ENCODE peak calls at places on chromosome 18, in four cellular contexts. W, N, P and Z are unnamed samples.

GRCh38 chr18:69840445-69840844 is 107.2 kb downstream of the CD226 start:
- DNase-seq in W (no peak), N (no peak), P (peak), Z (no peak)

GRCh38 chr18:70931942-70932814 is 643.3 kb downstream of the SOCS6 start:
- DNase-seq in W (no peak), P (peak), N (peak), Z (peak)

GRCh38 chr18:43904209-43904837 is 627.0 kb upstream of the SYT4 start:
- DNase-seq in W (no peak), N (no peak), P (no peak), Z (no peak)

GRCh38 chr18:2538236-2538635 is 33.1 kb downstream of the METTL4 start:
- DNase-seq in N (no peak), W (no peak), P (peak), Z (no peak)

GRCh38 chr18:54950221-54950620 is 9.0 kb downstream of the CCDC68 start:
- DNase-seq in N (no peak), W (no peak), P (no peak), Z (no peak)

GRCh38 chr18:32372381-32373061 is 98.2 kb downstream of the GAREM1 start:
- DNase-seq in W (no peak), P (no peak), N (no peak), Z (no peak)

GRCh38 chr18:60372598-60372997 is at the start of gene MC4R:
- DNase-seq in W (peak), P (peak), N (no peak), Z (no peak)

GRCh38 chr18:48003426-48004349 is 73.2 kb upstream of the SMAD2 start:
- DNase-seq in W (peak), N (no peak), P (peak), Z (no peak)

GRCh38 chr18:68972176-68972575 is 174.3 kb downstream of the CCDC102B start:
- DNase-seq in W (no peak), N (no peak), P (peak), Z (no peak)

GRCh38 chr18:46156124-46156745 is 52.0 kb downstream of the HAUS1 start:
- DNase-seq in P (no peak), W (no peak), N (no peak), Z (no peak)

GRCh38 chr18:62420151-62420512 is 95.0 kb downstream of the TNFRSF11A start:
- DNase-seq in N (no peak), P (peak), W (no peak), Z (no peak)

GRCh38 chr18:69567813-69568488 is 167.3 kb downstream of the DOK6 start:
- DNase-seq in W (no peak), P (no peak), N (peak), Z (no peak)

GRCh38 chr18:58530801-58531200 is 98.1 kb downstream of the ALPK2 start:
- DNase-seq in W (no peak), N (no peak), P (no peak), Z (no peak)

GRCh38 chr18:31575515-31576246 is 16.0 kb upstream of the TTR start:
- DNase-seq in N (no peak), P (no peak), W (no peak), Z (no peak)

GRCh38 chr18:51610481-51610880 is 413.0 kb upstream of the MEX3C start:
- DNase-seq in N (no peak), W (no peak), P (no peak), Z (no peak)

GRCh38 chr18:46322411-46322891 is 218.3 kb downstream of the HAUS1 start:
- DNase-seq in N (no peak), W (no peak), P (no peak), Z (no peak)

GRCh38 chr18:46916551-46917107 is 678 bp downstream of the PIAS2 start:
- DNase-seq in N (peak), P (peak), W (no peak), Z (peak)

GRCh38 chr18:79399275-79400081 is 3.7 kb downstream of the NFATC1 start:
- DNase-seq in N (peak), P (no peak), W (peak), Z (peak)

GRCh38 chr18:68484241-68484640 is 230.7 kb downstream of the TMX3 start:
- DNase-seq in P (peak), W (no peak), N (no peak), Z (no peak)

GRCh38 chr18:32937007-32937540 is 164.3 kb upstream of the KLHL14 start:
- DNase-seq in P (peak), N (no peak), W (no peak), Z (no peak)

GRCh38 chr18:3055861-3056260 is 42.9 kb upstream of the LPIN2 start:
- DNase-seq in W (no peak), P (peak), N (no peak), Z (no peak)

GRCh38 chr18:55908790-55909408 is 320.9 kb upstream of the TCF4 start:
- DNase-seq in W (no peak), P (no peak), N (no peak), Z (no peak)

GRCh38 chr18:10518595-10519273 is 7.1 kb upstream of the NAPG start:
- DNase-seq in W (peak), N (no peak), P (peak), Z (no peak)
- TF ChIP-seq CTCF in W (peak), N (no peak), P (peak), Z (no peak)

GRCh38 chr18:13377496-13377895 is 158.9 kb downstream of the LDLRAD4 start:
- DNase-seq in N (peak), P (peak), W (no peak), Z (peak)

GRCh38 chr18:13378150-13378549 is 159.6 kb downstream of the LDLRAD4 start:
- DNase-seq in W (no peak), N (no peak), P (no peak), Z (peak)

GRCh38 chr18:13379930-13380665 is 161.5 kb downstream of the LDLRAD4 start:
- DNase-seq in P (peak), W (no peak), N (no peak), Z (no peak)

GRCh38 chr18:13380671-13381070 is 162.1 kb downstream of the LDLRAD4 start:
- DNase-seq in P (peak), N (no peak), W (no peak), Z (no peak)

DNA sequence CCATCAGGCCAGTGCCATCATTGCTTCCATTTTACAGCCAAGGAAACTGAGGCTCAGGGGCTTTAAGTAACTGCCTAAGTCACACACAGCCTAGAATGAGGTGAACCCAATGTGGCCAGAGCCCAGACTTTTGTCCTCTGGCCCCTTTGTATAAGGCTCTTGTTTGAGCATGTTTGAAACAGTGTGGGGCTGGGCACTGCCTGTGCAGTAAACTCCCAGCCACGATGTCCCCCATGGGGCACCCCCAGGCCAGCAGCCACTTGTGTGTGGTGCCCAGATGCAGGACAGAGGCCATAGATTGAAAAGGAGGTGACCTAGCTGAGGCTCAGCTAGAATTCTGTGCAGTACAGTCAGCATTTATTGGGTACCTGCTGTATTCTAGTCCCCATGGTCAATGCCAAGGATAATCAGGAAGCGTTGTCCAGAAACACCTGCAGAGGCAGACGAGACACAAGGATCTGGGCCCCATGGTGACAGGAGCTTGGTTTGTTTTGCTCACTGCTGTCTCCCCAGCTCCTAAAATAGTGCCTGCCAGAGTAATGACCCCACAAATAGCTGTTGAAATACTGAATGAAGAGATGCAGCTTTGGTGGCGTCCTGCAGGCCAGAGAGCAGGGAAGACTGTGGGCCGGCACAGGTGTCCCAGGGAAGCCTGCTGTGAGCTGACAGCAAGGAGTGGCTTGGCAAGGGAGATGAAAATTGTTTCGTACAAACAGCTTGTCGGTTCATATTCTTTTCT is 160.7 kb downstream of the LDLRAD4 start:
- DNase-seq in P (peak), N (no peak), W (no peak), Z (no peak)
- TF ChIP-seq CTCF in P (no peak), N (no peak), W (no peak), Z (no peak)

GRCh38 chr18:37282386-37283037 is 283.1 kb downstream of the CELF4 start:
- DNase-seq in N (peak), P (no peak), W (no peak), Z (no peak)
- TF ChIP-seq CTCF in N (peak), P (peak), W (no peak), Z (peak)

GRCh38 chr18:65706646-65707045 is 44.2 kb upstream of the CDH7 start:
- DNase-seq in W (no peak), P (no peak), N (no peak), Z (no peak)
- TF ChIP-seq CTCF in W (no peak), P (no peak), N (no peak), Z (no peak)

DNA sequence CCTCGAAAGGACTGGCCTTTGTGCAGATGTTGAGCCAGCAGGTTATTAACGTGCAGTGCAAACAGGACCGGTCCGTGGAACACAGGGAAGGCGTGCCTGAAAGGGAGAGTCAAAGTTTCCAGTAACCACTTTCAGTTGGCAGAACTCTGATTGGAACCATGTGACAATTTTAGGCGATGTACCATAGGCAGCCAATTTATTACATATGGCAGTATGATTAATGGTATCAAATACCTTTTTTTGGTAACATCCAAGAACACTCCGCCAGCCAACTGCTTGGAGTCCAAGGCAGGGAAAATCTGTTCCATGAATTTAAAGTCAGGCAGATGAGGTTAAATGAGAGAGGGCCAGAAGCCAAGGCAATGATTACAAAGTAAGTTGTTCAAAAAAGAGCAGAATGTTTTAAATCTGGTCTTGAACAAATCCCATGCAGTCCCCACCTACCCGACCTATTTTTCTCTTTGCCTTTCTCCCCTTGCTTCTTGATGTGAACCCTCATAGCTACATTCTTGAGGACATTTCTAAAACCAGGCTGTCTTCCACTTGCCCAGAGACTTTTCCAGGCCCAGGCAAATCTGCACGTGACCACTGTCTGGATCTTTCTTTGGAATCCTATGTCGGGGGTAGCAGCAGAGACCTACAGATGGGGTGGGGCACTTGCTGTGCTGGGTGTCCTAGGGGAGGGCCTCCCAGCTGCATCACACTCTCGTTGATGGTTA is 351.7 kb downstream of the HRH4 start:
- DNase-seq in W (no peak), N (no peak), P (no peak), Z (no peak)
- TF ChIP-seq CTCF in W (no peak), N (no peak), P (no peak), Z (no peak)

GRCh38 chr18:74082476-74083070 is 65.1 kb downstream of the FBXO15 start:
- DNase-seq in P (peak), W (no peak), N (peak), Z (peak)
- TF ChIP-seq CTCF in P (peak), W (peak), N (peak), Z (no peak)

DNA sequence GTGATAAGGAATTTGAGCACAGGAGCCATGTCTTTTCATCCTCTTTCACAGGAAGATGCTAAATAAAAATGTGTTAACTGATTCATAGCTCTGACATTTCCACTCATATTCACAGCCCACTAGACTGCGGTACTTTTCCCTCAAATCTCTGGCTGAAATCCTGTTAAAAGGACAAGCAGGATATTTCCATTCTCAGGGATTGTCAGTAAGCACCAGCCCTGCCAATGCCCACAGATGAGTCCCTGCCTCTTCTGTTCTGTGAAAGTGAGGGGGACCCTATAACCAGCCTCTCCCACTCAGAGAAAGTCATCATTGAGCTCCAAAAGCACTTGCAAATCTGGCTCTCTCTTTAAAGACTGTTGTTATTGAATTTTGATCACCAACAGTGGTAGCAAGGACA is 440.5 kb downstream of the SETBP1 start:
- DNase-seq in P (no peak), N (no peak), W (no peak), Z (no peak)
- TF ChIP-seq CTCF in P (no peak), N (no peak), W (no peak), Z (no peak)

GRCh38 chr18:66533693-66534092 is 70.2 kb downstream of the CDH19 start:
- DNase-seq in N (no peak), P (no peak), W (no peak), Z (no peak)
- TF ChIP-seq CTCF in N (no peak), P (no peak), W (no peak), Z (no peak)

DNA sequence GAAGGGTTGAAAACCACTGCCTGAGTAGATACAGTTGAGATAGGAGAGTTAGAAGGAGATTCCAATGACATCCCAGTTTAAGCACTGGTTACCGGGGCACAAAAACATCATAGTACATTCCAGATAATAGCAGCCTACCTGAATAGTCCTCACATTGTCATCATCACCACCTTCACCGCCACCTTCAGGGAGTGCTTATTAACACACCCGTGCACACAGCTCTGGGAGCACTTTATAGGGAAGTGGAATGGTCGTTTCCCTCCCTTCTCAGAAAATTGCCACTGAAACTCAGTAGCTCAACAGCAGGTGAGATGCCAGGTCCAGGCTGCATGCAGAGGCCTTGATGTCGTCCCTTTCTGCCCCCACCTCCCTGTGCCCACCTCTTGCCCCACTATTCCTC is 8.2 kb downstream of the SERPINB7 start:
- DNase-seq in W (no peak), P (no peak), N (peak), Z (no peak)
- TF ChIP-seq CTCF in W (no peak), P (no peak), N (no peak), Z (no peak)

GRCh38 chr18:37305084-37305483 is 260.5 kb downstream of the CELF4 start:
- DNase-seq in N (no peak), W (no peak), P (no peak), Z (no peak)

GRCh38 chr18:37304012-37304680 is 261.5 kb downstream of the CELF4 start:
- DNase-seq in W (no peak), P (no peak), N (no peak), Z (no peak)

GRCh38 chr18:37306420-37306819 is 259.2 kb downstream of the CELF4 start:
- DNase-seq in P (no peak), N (no peak), W (no peak), Z (no peak)

GRCh38 chr18:37309861-37310260 is 255.7 kb downstream of the CELF4 start:
- DNase-seq in N (no peak), P (no peak), W (no peak), Z (no peak)

GRCh38 chr18:37309059-37309458 is 256.5 kb downstream of the CELF4 start:
- DNase-seq in N (no peak), P (peak), W (no peak), Z (no peak)
- TF ChIP-seq CTCF in N (no peak), P (peak), W (no peak), Z (no peak)